ENCODE peak calls at places on chromosomes 7 and 10, in ten cellular contexts. One of them, this sample, is unnamed. For H3K9me3, H3K27me3 and H3K4me1, the result is how much of the 10 kb centered on the place peaks cover.

GRCh38 chr7:55086413-55087201 is 67.8 kb downstream of the EGFR start:
- DNase-seq in H9: no peak
- DNase-seq in MM.1S: no peak
- DNase-seq in Peyer's patch: no peak
- DNase-seq in CD8-positive, alpha-beta memory T cell: no peak
- DNase-seq in adrenal gland: peak
- DNase-seq in IMR-90: peak
- DNase-seq in effector memory CD4-positive, alpha-beta T cell: no peak
- DNase-seq in fibroblast of lung: peak
- DNase-seq in tibial artery: no peak
- DNase-seq in this sample: peak

GRCh38 chr7:3206101-3206500 is 95.0 kb upstream of the SDK1 start:
- DNase-seq in CD8-positive, alpha-beta memory T cell: no peak
- DNase-seq in adrenal gland: no peak
- DNase-seq in fibroblast of lung: no peak
- DNase-seq in MM.1S: no peak
- DNase-seq in Peyer's patch: no peak
- DNase-seq in IMR-90: no peak
- DNase-seq in H9: no peak
- DNase-seq in tibial artery: no peak
- DNase-seq in effector memory CD4-positive, alpha-beta T cell: no peak
- DNase-seq in this sample: no peak

GRCh38 chr10:18549105-18549504 is 102.3 kb downstream of the NSUN6 start:
- DNase-seq in CD8-positive, alpha-beta memory T cell: no peak
- DNase-seq in IMR-90: no peak
- DNase-seq in H9: no peak
- DNase-seq in adrenal gland: no peak
- DNase-seq in tibial artery: no peak
- DNase-seq in fibroblast of lung: no peak
- DNase-seq in effector memory CD4-positive, alpha-beta T cell: no peak
- DNase-seq in MM.1S: no peak
- DNase-seq in Peyer's patch: no peak
- DNase-seq in this sample: no peak

GRCh38 chr10:98486421-98486820 is 39.7 kb upstream of the HPS1 start:
- DNase-seq in fibroblast of lung: peak
- DNase-seq in H9: no peak
- DNase-seq in effector memory CD4-positive, alpha-beta T cell: no peak
- DNase-seq in adrenal gland: no peak
- DNase-seq in IMR-90: peak
- DNase-seq in Peyer's patch: no peak
- DNase-seq in CD8-positive, alpha-beta memory T cell: no peak
- DNase-seq in MM.1S: no peak
- DNase-seq in tibial artery: no peak
- DNase-seq in this sample: no peak

GRCh38 chr7:74300951-74301350 is 11.7 kb downstream of the CLIP2 start:
- DNase-seq in H9: no peak
- DNase-seq in effector memory CD4-positive, alpha-beta T cell: no peak
- DNase-seq in adrenal gland: no peak
- DNase-seq in Peyer's patch: no peak
- DNase-seq in CD8-positive, alpha-beta memory T cell: no peak
- DNase-seq in tibial artery: no peak
- DNase-seq in fibroblast of lung: no peak
- DNase-seq in MM.1S: no peak
- DNase-seq in IMR-90: no peak
- DNase-seq in this sample: no peak

GRCh38 chr10:42783181-42783549 is 570 bp downstream of the BMS1 start:
- DNase-seq in IMR-90: peak
- DNase-seq in adrenal gland: peak
- DNase-seq in tibial artery: no peak
- DNase-seq in fibroblast of lung: peak
- DNase-seq in Peyer's patch: no peak
- DNase-seq in MM.1S: no peak
- DNase-seq in H9: no peak
- DNase-seq in CD8-positive, alpha-beta memory T cell: no peak
- DNase-seq in effector memory CD4-positive, alpha-beta T cell: no peak
- DNase-seq in this sample: peak

GRCh38 chr10:117449636-117450035 is 74.4 kb upstream of the PDZD8 start:
- DNase-seq in effector memory CD4-positive, alpha-beta T cell: no peak
- DNase-seq in H9: no peak
- DNase-seq in IMR-90: no peak
- DNase-seq in MM.1S: no peak
- DNase-seq in fibroblast of lung: no peak
- DNase-seq in Peyer's patch: no peak
- DNase-seq in adrenal gland: no peak
- DNase-seq in tibial artery: no peak
- DNase-seq in CD8-positive, alpha-beta memory T cell: no peak
- DNase-seq in this sample: no peak

GRCh38 chr10:2899246-2899645 is 168.1 kb upstream of the PFKP start:
- DNase-seq in effector memory CD4-positive, alpha-beta T cell: no peak
- DNase-seq in adrenal gland: no peak
- DNase-seq in tibial artery: no peak
- DNase-seq in Peyer's patch: no peak
- DNase-seq in H9: no peak
- DNase-seq in fibroblast of lung: no peak
- DNase-seq in IMR-90: no peak
- DNase-seq in MM.1S: no peak
- DNase-seq in CD8-positive, alpha-beta memory T cell: no peak
- DNase-seq in this sample: no peak

GRCh38 chr10:17984563-17984962 is 32.8 kb downstream of the SLC39A12 start:
- DNase-seq in tibial artery: no peak
- DNase-seq in MM.1S: no peak
- DNase-seq in fibroblast of lung: no peak
- DNase-seq in IMR-90: no peak
- DNase-seq in effector memory CD4-positive, alpha-beta T cell: no peak
- DNase-seq in adrenal gland: no peak
- DNase-seq in Peyer's patch: no peak
- DNase-seq in CD8-positive, alpha-beta memory T cell: no peak
- DNase-seq in H9: no peak
- DNase-seq in this sample: no peak

GRCh38 chr7:375491-375821 is 85.5 kb downstream of the FOXL3 start:
- DNase-seq in MM.1S: no peak
- DNase-seq in Peyer's patch: no peak
- DNase-seq in fibroblast of lung: no peak
- DNase-seq in adrenal gland: peak
- DNase-seq in effector memory CD4-positive, alpha-beta T cell: no peak
- DNase-seq in IMR-90: no peak
- DNase-seq in tibial artery: peak
- DNase-seq in H9: peak
- DNase-seq in CD8-positive, alpha-beta memory T cell: no peak
- DNase-seq in this sample: no peak

GRCh38 chr7:106062006-106062405 is 50.1 kb downstream of the SYPL1 start:
- DNase-seq in MM.1S: no peak
- DNase-seq in H9: no peak
- DNase-seq in IMR-90: no peak
- DNase-seq in adrenal gland: peak
- DNase-seq in fibroblast of lung: no peak
- DNase-seq in Peyer's patch: no peak
- DNase-seq in CD8-positive, alpha-beta memory T cell: no peak
- DNase-seq in effector memory CD4-positive, alpha-beta T cell: no peak
- DNase-seq in tibial artery: no peak
- DNase-seq in this sample: no peak

GRCh38 chr7:50304158-50304910 is at the start of gene IKZF1:
- DNase-seq in CD8-positive, alpha-beta memory T cell: peak
- DNase-seq in MM.1S: peak
- DNase-seq in Peyer's patch: no peak
- DNase-seq in effector memory CD4-positive, alpha-beta T cell: peak
- DNase-seq in tibial artery: peak
- DNase-seq in IMR-90: no peak
- DNase-seq in fibroblast of lung: no peak
- DNase-seq in adrenal gland: peak
- DNase-seq in H9: peak
- DNase-seq in this sample: no peak

GRCh38 chr7:282621-283020 is 7.3 kb upstream of the FOXL3 start:
- DNase-seq in adrenal gland: no peak
- DNase-seq in CD8-positive, alpha-beta memory T cell: no peak
- DNase-seq in fibroblast of lung: no peak
- DNase-seq in tibial artery: no peak
- DNase-seq in MM.1S: no peak
- DNase-seq in effector memory CD4-positive, alpha-beta T cell: no peak
- DNase-seq in Peyer's patch: peak
- DNase-seq in IMR-90: no peak
- DNase-seq in H9: no peak
- DNase-seq in this sample: no peak

GRCh38 chr10:75408911-75409885 is 7.6 kb upstream of the ZNF503 start:
- DNase-seq in Peyer's patch: peak
- DNase-seq in adrenal gland: peak
- DNase-seq in IMR-90: no peak
- DNase-seq in H9: peak
- DNase-seq in tibial artery: peak
- DNase-seq in MM.1S: peak
- DNase-seq in effector memory CD4-positive, alpha-beta T cell: no peak
- DNase-seq in fibroblast of lung: peak
- DNase-seq in CD8-positive, alpha-beta memory T cell: no peak
- DNase-seq in this sample: peak

GRCh38 chr7:116810267-116811116 is 51.9 kb upstream of the CAPZA2 start:
- DNase-seq in IMR-90: no peak
- DNase-seq in CD8-positive, alpha-beta memory T cell: no peak
- DNase-seq in adrenal gland: no peak
- DNase-seq in MM.1S: no peak
- DNase-seq in fibroblast of lung: no peak
- DNase-seq in H9: no peak
- DNase-seq in effector memory CD4-positive, alpha-beta T cell: no peak
- DNase-seq in tibial artery: no peak
- DNase-seq in Peyer's patch: no peak
- DNase-seq in this sample: peak

GRCh38 chr10:113965683-113966082 is 78.0 kb upstream of the ADRB1 start:
- DNase-seq in MM.1S: no peak
- DNase-seq in tibial artery: no peak
- DNase-seq in H9: no peak
- DNase-seq in fibroblast of lung: no peak
- DNase-seq in IMR-90: no peak
- DNase-seq in effector memory CD4-positive, alpha-beta T cell: no peak
- DNase-seq in Peyer's patch: no peak
- DNase-seq in CD8-positive, alpha-beta memory T cell: no peak
- DNase-seq in adrenal gland: no peak
- DNase-seq in this sample: no peak
- H3K9me3 ChIP-seq in MM.1S: under half
- H3K9me3 ChIP-seq in tibial artery: under half
- H3K9me3 ChIP-seq in H9: under half
- H3K9me3 ChIP-seq in fibroblast of lung: under half
- H3K9me3 ChIP-seq in IMR-90: under half
- H3K9me3 ChIP-seq in effector memory CD4-positive, alpha-beta T cell: under half
- H3K9me3 ChIP-seq in Peyer's patch: under half
- H3K9me3 ChIP-seq in CD8-positive, alpha-beta memory T cell: under half
- H3K9me3 ChIP-seq in adrenal gland: under half
- H3K9me3 ChIP-seq in this sample: under half

GRCh38 chr7:99131290-99131689 is 12.6 kb downstream of the SMURF1 start:
- DNase-seq in effector memory CD4-positive, alpha-beta T cell: no peak
- DNase-seq in IMR-90: no peak
- DNase-seq in H9: no peak
- DNase-seq in CD8-positive, alpha-beta memory T cell: no peak
- DNase-seq in Peyer's patch: no peak
- DNase-seq in adrenal gland: no peak
- DNase-seq in fibroblast of lung: no peak
- DNase-seq in MM.1S: no peak
- DNase-seq in tibial artery: no peak
- DNase-seq in this sample: no peak

GRCh38 chr7:99135938-99136337 is 8.0 kb downstream of the SMURF1 start:
- DNase-seq in fibroblast of lung: no peak
- DNase-seq in H9: no peak
- DNase-seq in IMR-90: no peak
- DNase-seq in CD8-positive, alpha-beta memory T cell: no peak
- DNase-seq in adrenal gland: no peak
- DNase-seq in tibial artery: no peak
- DNase-seq in Peyer's patch: no peak
- DNase-seq in effector memory CD4-positive, alpha-beta T cell: no peak
- DNase-seq in MM.1S: no peak
- DNase-seq in this sample: no peak

GRCh38 chr7:99129536-99129935 is 14.4 kb downstream of the SMURF1 start:
- DNase-seq in IMR-90: no peak
- DNase-seq in Peyer's patch: no peak
- DNase-seq in effector memory CD4-positive, alpha-beta T cell: no peak
- DNase-seq in CD8-positive, alpha-beta memory T cell: no peak
- DNase-seq in MM.1S: no peak
- DNase-seq in fibroblast of lung: no peak
- DNase-seq in adrenal gland: no peak
- DNase-seq in tibial artery: no peak
- DNase-seq in H9: no peak
- DNase-seq in this sample: no peak

GRCh38 chr7:99133766-99134564 is 9.9 kb downstream of the SMURF1 start:
- DNase-seq in CD8-positive, alpha-beta memory T cell: no peak
- DNase-seq in fibroblast of lung: no peak
- DNase-seq in tibial artery: no peak
- DNase-seq in MM.1S: no peak
- DNase-seq in IMR-90: no peak
- DNase-seq in H9: no peak
- DNase-seq in effector memory CD4-positive, alpha-beta T cell: no peak
- DNase-seq in Peyer's patch: no peak
- DNase-seq in adrenal gland: no peak
- DNase-seq in this sample: no peak

DNA sequence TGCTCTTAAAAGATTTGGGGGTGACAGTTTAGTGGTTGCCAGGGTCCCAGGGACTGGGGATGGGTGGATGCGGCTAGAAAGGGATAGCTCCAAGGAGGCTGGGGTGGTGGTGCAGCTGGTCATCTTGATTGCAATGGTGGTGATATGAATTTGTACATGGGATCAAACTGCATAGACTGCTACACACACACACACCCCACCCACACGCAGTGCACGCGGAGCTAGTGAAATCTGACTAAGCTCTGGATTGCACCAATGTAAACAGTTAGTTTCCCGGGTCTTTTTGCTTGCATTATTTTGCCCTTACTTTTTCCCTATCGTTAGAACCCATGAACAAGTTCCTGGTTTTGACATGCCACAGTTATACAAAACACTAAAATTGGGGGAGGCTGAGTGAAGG is 11.0 kb downstream of the SMURF1 start:
- DNase-seq in IMR-90: peak
- DNase-seq in CD8-positive, alpha-beta memory T cell: no peak
- DNase-seq in Peyer's patch: no peak
- DNase-seq in effector memory CD4-positive, alpha-beta T cell: no peak
- DNase-seq in adrenal gland: no peak
- DNase-seq in tibial artery: no peak
- DNase-seq in fibroblast of lung: peak
- DNase-seq in MM.1S: no peak
- DNase-seq in H9: no peak
- DNase-seq in this sample: no peak
- H3K27me3 ChIP-seq in IMR-90: under half
- H3K27me3 ChIP-seq in CD8-positive, alpha-beta memory T cell: under half
- H3K27me3 ChIP-seq in Peyer's patch: under half
- H3K27me3 ChIP-seq in effector memory CD4-positive, alpha-beta T cell: under half
- H3K27me3 ChIP-seq in adrenal gland: under half
- H3K27me3 ChIP-seq in tibial artery: under half
- H3K27me3 ChIP-seq in fibroblast of lung: under half
- H3K27me3 ChIP-seq in MM.1S: under half
- H3K27me3 ChIP-seq in H9: under half
- H3K27me3 ChIP-seq in this sample: under half

GRCh38 chr10:44389150-44389549 is 4.3 kb upstream of the CXCL12 start:
- DNase-seq in CD8-positive, alpha-beta memory T cell: no peak
- DNase-seq in IMR-90: no peak
- DNase-seq in Peyer's patch: no peak
- DNase-seq in fibroblast of lung: no peak
- DNase-seq in tibial artery: no peak
- DNase-seq in adrenal gland: peak
- DNase-seq in MM.1S: no peak
- DNase-seq in effector memory CD4-positive, alpha-beta T cell: no peak
- DNase-seq in H9: no peak
- DNase-seq in this sample: no peak
- H3K4me1 ChIP-seq in CD8-positive, alpha-beta memory T cell: under half
- H3K4me1 ChIP-seq in IMR-90: under half
- H3K4me1 ChIP-seq in Peyer's patch: under half
- H3K4me1 ChIP-seq in fibroblast of lung: under half
- H3K4me1 ChIP-seq in tibial artery: under half
- H3K4me1 ChIP-seq in adrenal gland: under half
- H3K4me1 ChIP-seq in MM.1S: under half
- H3K4me1 ChIP-seq in effector memory CD4-positive, alpha-beta T cell: under half
- H3K4me1 ChIP-seq in H9: under half
- H3K4me1 ChIP-seq in this sample: under half

GRCh38 chr10:11307004-11307403 is 289.3 kb downstream of the CELF2 start:
- DNase-seq in adrenal gland: no peak
- DNase-seq in MM.1S: no peak
- DNase-seq in effector memory CD4-positive, alpha-beta T cell: no peak
- DNase-seq in fibroblast of lung: no peak
- DNase-seq in H9: no peak
- DNase-seq in IMR-90: no peak
- DNase-seq in tibial artery: no peak
- DNase-seq in Peyer's patch: no peak
- DNase-seq in CD8-positive, alpha-beta memory T cell: no peak
- DNase-seq in this sample: no peak
- H3K9me3 ChIP-seq in adrenal gland: under half
- H3K9me3 ChIP-seq in MM.1S: under half
- H3K9me3 ChIP-seq in effector memory CD4-positive, alpha-beta T cell: under half
- H3K9me3 ChIP-seq in fibroblast of lung: under half
- H3K9me3 ChIP-seq in H9: under half
- H3K9me3 ChIP-seq in IMR-90: under half
- H3K9me3 ChIP-seq in tibial artery: under half
- H3K9me3 ChIP-seq in Peyer's patch: under half
- H3K9me3 ChIP-seq in CD8-positive, alpha-beta memory T cell: under half
- H3K9me3 ChIP-seq in this sample: under half

This sample was measured in SJCRH30.